ENCODE peak calls at places on chromosomes 2 and 18, in four cellular contexts. B is H1, P is GM12878, X is HepG2. I is an unnamed sample.

GRCh38 chr18:39302481-39302880 is 1736.9 kb upstream of the CELF4 start:
- DNase-seq in X (no peak), B (no peak), P (no peak), I (no peak)

GRCh38 chr18:9429662-9429993 is 45.7 kb upstream of the RALBP1 start:
- DNase-seq in B (no peak), P (no peak), X (no peak), I (no peak)

GRCh38 chr2:150462772-150463171 is 24.7 kb downstream of the RND3 start:
- DNase-seq in P (no peak), X (no peak), B (no peak), I (no peak)

GRCh38 chr2:75494137-75494769 is 66.5 kb downstream of the EVA1A start:
- DNase-seq in P (no peak), X (no peak), B (no peak), I (no peak)

GRCh38 chr2:46683541-46683940 is 204.2 kb downstream of the TMEM247 start:
- DNase-seq in X (no peak), B (no peak), P (no peak), I (no peak)

GRCh38 chr18:2223859-2224258 is 347.4 kb downstream of the METTL4 start:
- DNase-seq in P (no peak), X (peak), B (no peak), I (no peak)

GRCh38 chr2:16416651-16417050 is 249.0 kb downstream of the CYRIA start:
- DNase-seq in P (no peak), B (no peak), X (no peak), I (no peak)

GRCh38 chr2:145691659-145692058 is 1171.7 kb upstream of the ZEB2 start:
- DNase-seq in P (no peak), B (no peak), X (no peak), I (no peak)

GRCh38 chr2:226079677-226080076 is 680.2 kb downstream of the NYAP2 start:
- DNase-seq in P (no peak), B (no peak), X (no peak), I (no peak)

GRCh38 chr2:224023188-224023587 is 15.9 kb downstream of the SERPINE2 start:
- DNase-seq in P (no peak), B (no peak), X (peak), I (no peak)

GRCh38 chr2:68093634-68094033 is 30.8 kb upstream of the C1D start:
- DNase-seq in P (no peak), B (no peak), X (no peak), I (no peak)

GRCh38 chr2:70691497-70691896 is 76.5 kb downstream of the ADD2 start:
- DNase-seq in X (no peak), P (no peak), B (no peak), I (no peak)

GRCh38 chr2:127012215-127012614 is 94.7 kb downstream of the BIN1 start:
- DNase-seq in B (no peak), P (no peak), X (no peak), I (no peak)

GRCh38 chr2:71700041-71700879 is 246.9 kb downstream of the DYSF start:
- DNase-seq in B (no peak), P (no peak), X (no peak), I (no peak)

GRCh38 chr2:71824436-71824835 is 323.2 kb downstream of the CYP26B1 start:
- DNase-seq in B (no peak), X (no peak), P (no peak), I (no peak)

GRCh38 chr2:70995227-70995729 is 605 bp upstream of the TEX261 start:
- DNase-seq in X (peak), B (no peak), P (no peak), I (peak)

GRCh38 chr2:70616168-70616694 is 62.6 kb upstream of the TGFA start:
- DNase-seq in B (no peak), P (no peak), X (no peak), I (no peak)

GRCh38 chr2:3169106-3169870 is 208.3 kb downstream of the EIPR1 start:
- DNase-seq in X (no peak), B (no peak), P (no peak), I (no peak)

GRCh38 chr18:44988821-44989587 is 308.3 kb downstream of the SETBP1 start:
- DNase-seq in P (no peak), B (no peak), X (no peak), I (no peak)

GRCh38 chr2:3805120-3805519 is 101.7 kb downstream of the DCDC2C start:
- DNase-seq in B (no peak), X (peak), P (no peak), I (peak)

GRCh38 chr2:85216051-85216431 is 82.8 kb downstream of the TCF7L1 start:
- DNase-seq in B (no peak), P (no peak), X (no peak), I (no peak)

GRCh38 chr2:183935005-183935404 is 663.3 kb upstream of the ZNF804A start:
- DNase-seq in B (no peak), P (no peak), X (no peak), I (no peak)

GRCh38 chr2:72136349-72136748 is 11.3 kb downstream of the CYP26B1 start:
- DNase-seq in P (no peak), X (no peak), B (no peak), I (no peak)

GRCh38 chr18:64710105-64710861 is 561.4 kb upstream of the LINC00305 start:
- DNase-seq in B (no peak), X (no peak), P (no peak), I (no peak)

GRCh38 chr2:151765760-151766159 is 31.5 kb upstream of the NEB start:
- DNase-seq in P (no peak), X (no peak), B (no peak), I (no peak)

GRCh38 chr2:233466991-233467603 is 99.5 kb downstream of the USP40 start:
- DNase-seq in B (no peak), P (no peak), X (no peak), I (no peak)

GRCh38 chr18:2522112-2522511 is 49.2 kb downstream of the METTL4 start:
- DNase-seq in B (no peak), X (no peak), P (peak), I (no peak)

GRCh38 chr18:52869942-52870907 is 530.2 kb downstream of the DCC start:
- DNase-seq in B (peak), X (no peak), P (no peak), I (no peak)

GRCh38 chr18:11501352-11501751 is 108.0 kb upstream of the SLC35G4 start:
- DNase-seq in P (no peak), B (no peak), X (peak), I (no peak)

GRCh38 chr2:112155331-112156151 is 17.4 kb downstream of the FBLN7 start:
- DNase-seq in B (no peak), X (no peak), P (no peak), I (no peak)

GRCh38 chr2:105795575-105795934 is 50.8 kb downstream of the NCK2 start:
- DNase-seq in B (no peak), X (no peak), P (no peak), I (no peak)

GRCh38 chr2:77228379-77228778 is 293.8 kb downstream of the LRRTM4 start:
- DNase-seq in P (no peak), B (no peak), X (no peak), I (no peak)

GRCh38 chr2:151325696-151326095 is 31.7 kb upstream of the TNFAIP6 start:
- DNase-seq in B (no peak), X (no peak), P (no peak), I (no peak)

GRCh38 chr2:121689356-121689755 is 40.1 kb upstream of the CLASP1 start:
- DNase-seq in P (no peak), B (no peak), X (peak), I (peak)

GRCh38 chr2:157559061-157559460 is 69.6 kb downstream of the ACVR1C start:
- DNase-seq in B (no peak), P (no peak), X (no peak), I (no peak)

DNA sequence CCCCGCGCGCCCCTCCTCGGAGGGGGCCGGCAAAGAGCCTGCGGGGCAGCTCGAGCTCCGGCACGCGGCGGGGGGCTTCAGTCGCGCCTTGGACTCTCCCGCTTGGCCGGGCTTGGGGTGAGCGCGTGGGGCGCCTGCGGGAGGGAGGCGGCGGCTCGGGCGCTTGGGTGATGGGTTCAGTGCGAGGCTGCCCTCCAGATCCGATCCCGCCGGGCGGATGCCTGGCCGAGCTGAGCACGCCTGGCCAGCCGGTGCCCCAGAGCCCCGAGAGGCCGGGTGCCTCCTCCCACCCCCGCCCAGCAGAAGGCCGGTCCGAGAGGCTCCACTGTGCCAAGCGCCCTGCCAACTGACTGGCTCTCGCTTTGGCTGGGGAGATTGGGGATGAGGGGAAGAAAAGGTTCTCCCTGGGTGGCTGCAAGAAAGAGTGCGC is 276 bp upstream of the NXPH2 start:
- DNase-seq in X (no peak), B (no peak), P (no peak), I (no peak)
- TF ChIP-seq EZH2 in X (no peak), B (no peak), P (no peak), I (no peak)

DNA sequence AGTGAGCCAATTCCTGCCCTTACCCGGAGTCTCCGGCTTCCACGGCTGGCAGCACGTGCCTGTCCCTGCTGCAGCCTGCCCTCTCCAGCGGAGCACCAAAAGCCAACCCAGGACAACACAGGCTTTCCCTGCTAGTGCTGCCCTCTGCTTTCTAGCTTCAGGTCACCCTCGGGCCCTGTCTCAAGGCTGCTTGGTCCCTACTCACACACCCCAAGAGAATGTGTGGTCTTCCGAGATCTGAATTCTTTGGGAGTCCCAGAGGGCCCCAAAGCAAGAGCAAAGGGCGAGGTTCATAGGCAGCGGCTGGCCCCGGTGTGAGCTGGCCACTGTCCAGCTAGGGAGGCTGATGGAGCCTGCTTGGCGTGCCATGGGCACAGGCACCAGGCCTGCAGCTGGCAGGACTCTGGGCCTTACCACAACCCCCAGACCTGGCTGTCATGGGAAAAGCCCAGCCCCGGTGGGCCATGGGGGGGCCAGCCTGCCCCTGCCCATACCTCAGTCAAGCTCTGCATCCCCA is 7.1 kb upstream of the HS6ST1 start:
- DNase-seq in P (no peak), X (no peak), B (no peak), I (no peak)
- TF ChIP-seq CHD2 in P (no peak), X (no peak), B (no peak), I (no peak)

GRCh38 chr2:118856330-118856977 is 9.0 kb upstream of the EN1 start:
- DNase-seq in X (no peak), P (no peak), B (no peak), I (no peak)
- TF ChIP-seq EZH2 in X (no peak), P (no peak), B (peak), I (no peak)

DNA sequence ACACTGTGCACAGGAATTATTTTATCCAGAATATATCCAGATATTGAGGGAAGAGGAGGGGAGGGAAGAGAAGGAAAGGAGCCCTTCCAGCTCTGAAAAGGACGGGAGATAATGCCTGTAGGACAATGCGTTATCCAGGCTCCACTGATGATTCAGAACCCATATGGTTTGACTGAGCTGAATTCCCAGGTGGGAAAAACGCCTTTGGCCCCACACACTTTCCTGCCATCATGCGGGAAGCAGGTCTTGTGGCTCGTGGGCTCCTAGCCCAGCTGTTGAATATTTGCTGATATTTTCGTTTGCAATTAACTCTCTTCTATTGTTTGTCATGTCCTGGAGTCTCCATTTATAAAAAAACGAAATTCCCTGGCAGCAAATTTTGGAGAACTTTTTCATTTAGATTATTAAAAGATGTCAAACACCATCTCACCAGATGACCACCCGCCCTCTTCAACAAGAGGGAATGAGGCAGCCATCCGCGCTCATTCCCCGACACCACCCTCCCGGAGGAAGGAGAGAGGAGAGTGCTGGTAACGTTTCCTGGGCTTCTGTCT is 8.9 kb downstream of the COL6A3 start:
- DNase-seq in P (no peak), X (no peak), B (no peak), I (no peak)
- TF ChIP-seq CHD2 in P (no peak), X (no peak), B (no peak), I (no peak)

GRCh38 chr2:170820647-170821630 is 4.3 kb downstream of the GAD1 start:
- DNase-seq in B (no peak), X (no peak), P (no peak), I (peak)

GRCh38 chr2:170822292-170822884 is 5.7 kb downstream of the GAD1 start:
- DNase-seq in P (no peak), X (no peak), B (no peak), I (no peak)

GRCh38 chr2:170822885-170823799 is 6.5 kb downstream of the GAD1 start:
- DNase-seq in P (no peak), X (no peak), B (no peak), I (peak)

GRCh38 chr2:170819941-170820646 is 3.4 kb downstream of the GAD1 start:
- DNase-seq in X (no peak), P (no peak), B (no peak), I (no peak)

DNA sequence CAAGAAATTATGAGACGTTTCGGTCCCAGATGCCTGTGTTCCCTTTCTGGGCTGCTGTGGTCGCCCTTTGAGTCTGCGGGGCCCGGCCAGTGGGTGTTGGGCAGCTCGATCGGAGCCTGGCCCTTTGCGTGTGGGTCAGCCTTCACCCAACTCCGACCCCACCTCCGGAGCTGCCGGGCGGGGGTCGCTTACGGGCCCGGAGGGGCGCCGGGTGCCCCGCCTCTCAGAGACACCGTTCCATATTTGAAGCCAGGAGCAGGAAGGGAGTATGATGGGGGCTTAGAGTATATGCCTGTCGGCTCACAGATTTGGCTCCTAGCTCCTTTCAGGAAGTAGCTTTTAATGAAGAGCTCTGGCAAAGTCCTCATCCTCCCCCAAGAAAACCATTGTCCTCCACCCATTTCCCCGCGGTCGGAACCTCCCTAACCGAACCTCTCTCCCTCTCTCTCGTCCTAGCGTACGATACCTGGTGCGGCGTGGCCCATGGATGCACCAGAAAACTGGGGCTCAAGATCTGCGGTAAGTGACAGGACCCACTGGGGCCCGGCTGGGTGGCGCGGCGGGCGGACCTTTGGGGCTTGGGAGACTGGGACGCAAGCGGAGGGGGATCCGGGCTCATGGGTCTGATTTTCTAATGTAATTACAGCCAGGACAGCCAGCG is 5.1 kb downstream of the GAD1 start:
- DNase-seq in P (no peak), B (no peak), X (no peak), I (no peak)
- TF ChIP-seq EZH2 in P (no peak), B (peak), X (no peak), I (no peak)

DNA sequence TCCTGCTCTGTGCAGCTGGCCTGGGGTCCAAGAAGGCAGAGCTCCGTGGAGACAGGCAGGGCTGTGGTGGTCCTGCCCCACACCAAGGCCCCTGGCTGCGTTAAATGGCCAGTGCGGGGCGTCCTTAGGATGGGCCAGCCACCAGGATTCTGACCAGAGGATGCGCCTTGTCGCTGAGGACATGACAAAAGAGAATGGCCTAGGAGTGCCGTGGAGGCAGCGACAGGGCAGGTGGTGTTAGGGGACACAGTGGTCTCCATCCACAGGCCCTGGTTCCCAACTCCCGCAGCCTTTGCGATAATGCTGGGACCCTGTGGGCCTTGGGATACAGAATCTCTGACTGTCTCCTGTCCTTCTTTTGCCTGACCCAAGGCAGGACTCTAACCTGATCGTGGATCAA is 251.7 kb upstream of the SALL3 start:
- DNase-seq in X (no peak), B (no peak), P (no peak), I (no peak)
- TF ChIP-seq CHD2 in X (no peak), B (no peak), P (no peak), I (no peak)

DNA sequence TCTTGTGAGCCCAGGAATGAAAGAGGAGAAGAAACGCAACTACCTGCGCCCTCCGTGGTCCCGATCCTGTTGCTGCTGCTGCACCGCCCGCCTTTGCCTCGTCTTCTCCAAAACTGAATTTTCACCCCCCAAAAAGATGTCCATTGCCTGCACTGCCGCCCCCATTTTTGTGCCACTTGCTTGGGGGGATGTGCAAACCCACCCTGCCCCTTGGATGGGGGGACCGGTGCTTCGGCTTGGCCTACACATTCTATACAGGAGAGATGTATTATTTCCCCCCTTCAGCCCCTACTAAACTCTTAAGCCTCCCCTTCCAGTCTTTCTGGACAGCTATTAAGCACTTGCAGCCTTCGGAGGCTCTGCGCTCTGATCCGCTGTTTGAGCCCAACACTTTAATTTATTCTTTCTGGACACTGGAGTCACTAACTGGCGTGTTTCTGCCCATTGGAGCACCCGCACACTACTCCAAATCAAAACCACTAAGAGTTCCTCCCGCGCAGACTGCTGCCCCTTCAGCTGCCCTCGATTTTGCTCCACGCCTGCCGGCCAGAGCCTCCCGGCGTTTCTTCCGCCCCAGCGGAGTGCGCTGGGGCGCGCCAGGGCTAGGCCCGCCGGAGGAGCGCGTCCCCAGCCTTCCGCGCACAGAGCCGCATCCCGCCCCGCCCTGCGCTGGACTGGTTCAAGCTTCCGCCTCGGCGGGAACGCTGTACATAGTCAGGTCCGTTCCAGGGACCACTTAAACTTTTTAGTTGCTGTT is 5.9 kb downstream of the OTX1 start:
- DNase-seq in P (no peak), X (no peak), B (no peak), I (no peak)
- TF ChIP-seq EZH2 in P (peak), X (no peak), B (peak), I (no peak)

GRCh38 chr18:32139835-32140283 is 48.2 kb downstream of the RNF138 start:
- DNase-seq in B (no peak), P (no peak), X (no peak), I (no peak)

GRCh38 chr18:32138332-32138731 is 46.7 kb downstream of the RNF138 start:
- DNase-seq in X (no peak), P (no peak), B (no peak), I (peak)

DNA sequence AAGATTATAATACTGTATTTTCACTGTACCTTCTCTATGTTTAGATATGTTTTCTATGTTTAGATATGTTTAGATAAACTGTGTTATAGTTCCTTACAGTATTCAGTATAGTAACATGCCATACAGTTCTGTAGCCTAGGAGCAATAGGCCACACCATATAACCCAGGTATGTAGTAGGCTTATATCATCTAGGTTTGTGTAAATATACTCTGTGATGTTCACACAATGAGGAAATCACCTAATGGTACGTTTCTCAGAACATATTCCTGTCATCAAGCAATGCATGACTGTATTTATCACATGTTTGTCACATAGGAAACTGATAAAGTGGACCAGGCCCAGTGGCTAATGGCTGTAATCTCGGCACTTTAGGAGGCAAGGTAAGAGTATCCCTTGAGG is 43.9 kb downstream of the RNF138 start:
- DNase-seq in P (no peak), X (no peak), B (no peak), I (no peak)
- TF ChIP-seq CHD2 in P (no peak), X (no peak), B (no peak), I (no peak)

GRCh38 chr2:44943031-44943692 is 1.7 kb downstream of the SIX3 start:
- DNase-seq in X (no peak), P (no peak), B (no peak), I (no peak)
- TF ChIP-seq EZH2 in X (no peak), P (no peak), B (peak), I (no peak)

GRCh38 chr18:37641573-37641972 is 76.0 kb upstream of the CELF4 start:
- DNase-seq in B (no peak), P (no peak), X (no peak), I (no peak)
- TF ChIP-seq CHD2 in B (no peak), P (no peak), X (no peak), I (no peak)